ENCODE peak calls at places on chromosome 11, in eight cellular contexts. J is spleen; G is effector memory CD4-positive, alpha-beta T cell; Q is CD8-positive, alpha-beta T cell; C is A673; R is lower lobe of right lung; K is GM12878; L is neural progenitor cell. Z is an unnamed sample.

GRCh38 chr11:59901306-59901705 is 22.7 kb downstream of the OOSP3 start:
- DNase-seq in Q (no peak), G (no peak), C (peak; percentile 72), L (no peak), K (no peak), R (no peak), J (no peak), Z (no peak)

GRCh38 chr11:44837650-44838049 is 110.9 kb downstream of the TSPAN18 start:
- DNase-seq in Q (no peak), J (no peak), G (no peak), L (no peak), R (no peak), C (no peak), K (no peak), Z (no peak)

GRCh38 chr11:33801821-33802413 is 27.6 kb upstream of the FBXO3 start:
- DNase-seq in K (peak; percentile 5), C (peak; percentile 43), Q (no peak), G (no peak), L (peak; percentile 47), J (no peak), R (no peak), Z (no peak)

GRCh38 chr11:69245491-69246345 is 48.2 kb upstream of the MYEOV start:
- DNase-seq in Q (no peak), L (no peak), R (no peak), G (no peak), J (peak; percentile 67), C (no peak), K (no peak), Z (peak; percentile 11)

GRCh38 chr11:69419662-69420061 is 61.8 kb upstream of the LINC01488 start:
- DNase-seq in K (no peak), R (no peak), J (peak; percentile 59), Q (no peak), L (no peak), C (no peak), G (no peak), Z (no peak)

GRCh38 chr11:84261707-84262106 is 975.5 kb upstream of the CCDC90B start:
- DNase-seq in J (no peak), Q (no peak), R (no peak), L (peak; percentile 31), K (no peak), C (peak; percentile 24), G (no peak), Z (peak; percentile 36)

GRCh38 chr11:75239551-75240290 is 853 bp upstream of the TPBGL start:
- DNase-seq in K (no peak), L (no peak), J (no peak), Q (no peak), R (no peak), G (no peak), C (no peak), Z (no peak)

GRCh38 chr11:75402002-75402773 is 2.9 kb downstream of the RPS3 start:
- DNase-seq in C (no peak), G (no peak), Q (no peak), K (no peak), L (no peak), R (no peak), J (peak; percentile 33), Z (no peak)

GRCh38 chr11:69361466-69361865 is 67.5 kb downstream of the MYEOV start:
- DNase-seq in J (no peak), Q (no peak), L (no peak), G (no peak), C (no peak), R (peak; percentile 12), K (no peak), Z (peak; percentile 12)

GRCh38 chr11:127071606-127072005 is 71.0 kb upstream of the KIRREL3 start:
- DNase-seq in K (no peak), J (no peak), L (no peak), R (no peak), Q (no peak), C (no peak), G (no peak), Z (no peak)

GRCh38 chr11:14320020-14320419 is 39.0 kb downstream of the RRAS2 start:
- DNase-seq in K (peak; percentile 90), L (no peak), R (no peak), G (peak; percentile 4), J (peak; percentile 60), C (no peak), Q (peak; percentile 57), Z (no peak)

GRCh38 chr11:134759855-134760254 is 347.8 kb upstream of the B3GAT1 start:
- DNase-seq in C (no peak), R (no peak), G (no peak), K (no peak), L (no peak), J (no peak), Q (no peak), Z (no peak)

GRCh38 chr11:88801484-88802123 is 264.2 kb downstream of the GRM5 start:
- DNase-seq in K (no peak), J (no peak), R (no peak), L (no peak), G (no peak), C (no peak), Q (no peak), Z (no peak)

GRCh38 chr11:5620606-5621521 is 3.9 kb upstream of the TRIM34 start:
- DNase-seq in G (no peak), J (no peak), K (no peak), Q (no peak), C (no peak), R (no peak), L (no peak), Z (no peak)

GRCh38 chr11:40293655-40294342 is 1165.7 kb downstream of the LRRC4C start:
- DNase-seq in Q (no peak), K (peak; percentile 30), R (peak; percentile 55), L (peak; percentile 90), C (peak; percentile 99), J (no peak), G (no peak), Z (peak; percentile 79)

GRCh38 chr11:28627690-28628255 is 519.6 kb downstream of the METTL15 start:
- DNase-seq in J (no peak), L (peak; percentile 36), C (peak; percentile 89), G (no peak), Q (no peak), K (no peak), R (no peak), Z (no peak)
- H3K27me3 ChIP-seq in J (no peaks in the 10 kb centered on the region), L (no peaks in the 10 kb centered on the region), C (peaks cover 90% of the 10 kb centered on the region), G (no peaks in the 10 kb centered on the region), Q (no peaks in the 10 kb centered on the region), K (no peaks in the 10 kb centered on the region), R (no peaks in the 10 kb centered on the region), Z (no peaks in the 10 kb centered on the region)

GRCh38 chr11:66677599-66678375 is at the start of gene RBM4B:
- DNase-seq in J (peak; percentile 98), R (peak; percentile 98), G (peak; percentile 96), C (peak; percentile 99), K (peak; percentile 84), Q (peak; percentile 96), L (peak; percentile 98), Z (peak; percentile 98)
- H3K4me1 ChIP-seq in J (peaks cover 38% of the 10 kb centered on the region), R (peaks cover 38% of the 10 kb centered on the region), G (peaks cover 8% of the 10 kb centered on the region), C (peaks cover 11% of the 10 kb centered on the region), K (peaks cover 9% of the 10 kb centered on the region), Q (peaks cover 24% of the 10 kb centered on the region), L (peaks cover 27% of the 10 kb centered on the region), Z (no peaks in the 10 kb centered on the region)

GRCh38 chr11:117557321-117557720 is 229.7 kb downstream of the CEP164 start:
- DNase-seq in L (no peak), J (peak; percentile 44), G (no peak), K (no peak), Q (no peak), R (no peak), C (no peak), Z (no peak)
- H3K27me3 ChIP-seq in L (no peaks in the 10 kb centered on the region), J (no peaks in the 10 kb centered on the region), G (no peaks in the 10 kb centered on the region), K (peaks cover 1% of the 10 kb centered on the region), Q (no peaks in the 10 kb centered on the region), R (no peaks in the 10 kb centered on the region), C (peaks cover 4% of the 10 kb centered on the region), Z (no peaks in the 10 kb centered on the region)

GRCh38 chr11:47915407-47916137 is 64.8 kb upstream of the PTPRJ start:
- DNase-seq in K (no peak), C (peak; percentile 82), Q (no peak), R (no peak), J (peak; percentile 80), L (no peak), G (no peak), Z (no peak)
- H3K4me1 ChIP-seq in K (peaks cover 27% of the 10 kb centered on the region), C (peaks cover 26% of the 10 kb centered on the region), Q (peaks cover 41% of the 10 kb centered on the region), R (peaks cover 56% of the 10 kb centered on the region), J (peaks cover 74% of the 10 kb centered on the region), L (peaks cover 15% of the 10 kb centered on the region), G (peaks cover 40% of the 10 kb centered on the region), Z (no peaks in the 10 kb centered on the region)

Z was measured in H9.